ENCODE peak calls at places on chromosomes 6 and 20, in ten cellular contexts. Y is aorta; B is cardiac fibroblast; Z is progenitor cell of endocrine pancreas; G is nucleus accumbens; E is epithelial cell of proximal tubule; C is tibial nerve; P is stimulated activated CD4-positive, alpha-beta T cell treated with anti-CD3 and anti-CD28 coated beads, TNF-alpha, amount 100 ng/mL, for 24 hours; F is non-pigmented ciliary epithelial cell; I is DMS153. K is an unnamed sample.
A peak's percentile ranks its signal among the peaks of the same experiment; 100 is the strongest.

GRCh38 chr20:48463096-48463710 is 364.6 kb downstream of the PREX1 start:
- DNase-seq in P (no peak), B (no peak), C (no peak), I (no peak), E (no peak), Z (no peak), F (no peak), G (no peak), Y (no peak), K (no peak)

GRCh38 chr20:35270021-35270902 is 7.7 kb downstream of the MMP24OS start:
- DNase-seq in B (no peak), I (no peak), Y (no peak), P (no peak), E (no peak), F (no peak), Z (no peak), G (no peak), C (no peak), K (no peak)

GRCh38 chr20:36273414-36274247 is 32.5 kb upstream of the DLGAP4 start:
- DNase-seq in C (no peak), E (no peak), F (no peak), P (no peak), Z (no peak), B (peak; percentile 32), Y (no peak), G (no peak), I (no peak), K (no peak)

GRCh38 chr6:152380993-152381898 is 255.9 kb downstream of the SYNE1 start:
- DNase-seq in B (peak; percentile 96), I (no peak), F (peak; percentile 91), Y (peak; percentile 89), E (peak; percentile 97), C (peak; percentile 75), Z (peak; percentile 30), G (peak; percentile 22), P (no peak), K (peak; percentile 97)

GRCh38 chr6:13554929-13555333 is 19.5 kb upstream of the SIRT5 start:
- DNase-seq in G (no peak), B (peak; percentile 35), C (no peak), Y (no peak), Z (no peak), P (no peak), I (no peak), F (no peak), E (no peak), K (no peak)

GRCh38 chr6:44388876-44389275 is 1.4 kb downstream of the CDC5L start:
- DNase-seq in G (no peak), C (no peak), Z (no peak), F (no peak), Y (no peak), E (no peak), I (no peak), P (no peak), B (no peak), K (no peak)

GRCh38 chr6:40536442-40536841 is 50.7 kb downstream of the LRFN2 start:
- DNase-seq in Z (no peak), I (no peak), E (no peak), C (no peak), B (no peak), F (no peak), G (no peak), P (no peak), Y (no peak), K (no peak)

GRCh38 chr20:16476032-16476431 is 97.2 kb downstream of the KIF16B start:
- DNase-seq in Y (no peak), I (peak; percentile 52), G (no peak), Z (no peak), P (no peak), B (peak; percentile 73), F (no peak), C (no peak), E (no peak), K (no peak)

GRCh38 chr6:150331344-150331743 is 37.5 kb upstream of the IYD start:
- DNase-seq in F (no peak), E (no peak), C (no peak), Y (no peak), B (no peak), G (no peak), P (no peak), I (no peak), Z (no peak), K (no peak)

GRCh38 chr6:111215134-111215533 is 127.8 kb downstream of the SLC16A10 start:
- DNase-seq in F (no peak), P (no peak), C (no peak), G (no peak), Z (no peak), Y (no peak), I (no peak), B (peak; percentile 65), E (no peak), K (no peak)

GRCh38 chr6:111680013-111680712 is 74.5 kb upstream of the TRAF3IP2 start:
- DNase-seq in B (peak; percentile 55), Z (no peak), F (no peak), P (no peak), G (no peak), E (no peak), I (no peak), C (no peak), Y (peak; percentile 59), K (no peak)

GRCh38 chr6:332671-333070 is 40.4 kb downstream of the DUSP22 start:
- DNase-seq in B (peak; percentile 71), F (peak; percentile 24), E (no peak), Z (no peak), I (no peak), Y (peak; percentile 28), P (no peak), G (no peak), C (no peak), K (no peak)

GRCh38 chr6:158411998-158412397 is 99.7 kb downstream of the TULP4 start:
- DNase-seq in G (no peak), B (no peak), C (no peak), P (no peak), I (no peak), Y (no peak), Z (no peak), F (no peak), E (no peak), K (peak; percentile 41)

GRCh38 chr20:62245911-62246280 is 7.6 kb downstream of the OSBPL2 start:
- DNase-seq in G (no peak), Y (no peak), P (no peak), F (no peak), B (no peak), E (no peak), Z (no peak), I (no peak), C (no peak), K (no peak)

GRCh38 chr6:37239950-37240713 is 17.4 kb upstream of the TBC1D22B start:
- DNase-seq in E (peak; percentile 98), Z (no peak), G (no peak), I (peak; percentile 76), F (peak; percentile 98), C (peak; percentile 89), P (peak; percentile 77), Y (peak; percentile 97), B (peak; percentile 100), K (peak; percentile 94)

GRCh38 chr6:36327226-36328009 is 9.3 kb downstream of the BNIP5 start:
- DNase-seq in G (no peak), Z (no peak), C (no peak), E (no peak), I (peak; percentile 39), Y (no peak), P (no peak), F (no peak), B (no peak), K (no peak)